ENCODE peak calls at places on chromosomes 5 and 9, in nine cellular contexts. X is hepatocyte, L is breast epithelium, P is coronary artery, H is right lobe of liver, M is epithelial cell of esophagus, U is ovary, F is MCF 10A, B is endodermal cell. V is an unnamed sample.

GRCh38 chr5:106423109-106423897 is 1247.4 kb downstream of the EFNA5 start:
- DNase-seq in L (no peak), U (no peak), H (no peak), M (no peak), B (peak), F (no peak), X (no peak), P (no peak), V (no peak)

GRCh38 chr5:79107020-79107796 is 4.4 kb upstream of the BHMT start:
- DNase-seq in F (no peak), L (no peak), B (no peak), H (no peak), U (no peak), M (no peak), X (peak), P (no peak), V (no peak)

GRCh38 chr9:113906411-113907110 is 30.5 kb downstream of the ZNF618 start:
- DNase-seq in F (peak), M (peak), H (no peak), U (no peak), B (no peak), X (no peak), L (peak), P (no peak), V (no peak)

GRCh38 chr5:137115152-137115551 is 384.0 kb downstream of the SPOCK1 start:
- DNase-seq in F (no peak), B (no peak), P (no peak), H (no peak), L (no peak), U (no peak), M (no peak), X (no peak), V (no peak)

GRCh38 chr9:124697326-124698200 is 73.5 kb downstream of the NR6A1 start:
- DNase-seq in X (no peak), M (peak), B (no peak), L (no peak), F (no peak), U (no peak), H (no peak), P (no peak), V (no peak)

GRCh38 chr5:112388739-112389138 is 30.3 kb downstream of the EPB41L4A start:
- DNase-seq in H (no peak), X (no peak), U (no peak), B (no peak), M (no peak), P (no peak), L (no peak), F (no peak), V (no peak)

GRCh38 chr5:35092703-35093102 is 45.0 kb upstream of the AGXT2 start:
- DNase-seq in X (no peak), H (no peak), F (no peak), U (no peak), L (no peak), M (no peak), P (no peak), B (no peak), V (no peak)

GRCh38 chr5:177365845-177366527 is 8.3 kb downstream of the RGS14 start:
- DNase-seq in L (no peak), F (no peak), X (no peak), U (no peak), B (peak), H (no peak), M (no peak), P (no peak), V (no peak)

GRCh38 chr5:142499591-142500384 is 175.0 kb upstream of the SPRY4 start:
- DNase-seq in B (no peak), L (no peak), H (peak), F (no peak), P (no peak), U (no peak), X (peak), M (no peak), V (no peak)

GRCh38 chr9:114451707-114452031 is 53.6 kb downstream of the WHRN start:
- DNase-seq in F (no peak), B (no peak), M (no peak), X (no peak), H (no peak), P (no peak), L (no peak), U (no peak), V (no peak)

GRCh38 chr9:33407061-33407460 is 4.7 kb upstream of the AQP7 start:
- DNase-seq in F (no peak), L (no peak), P (no peak), X (no peak), M (no peak), B (no peak), H (no peak), U (no peak), V (no peak)

GRCh38 chr5:132475531-132475930 is 15.0 kb downstream of the IRF1 start:
- DNase-seq in U (no peak), H (peak), M (no peak), B (no peak), X (peak), F (no peak), L (no peak), P (no peak), V (no peak)

GRCh38 chr5:132478498-132478855 is 12.1 kb downstream of the IRF1 start:
- DNase-seq in F (no peak), X (no peak), H (no peak), B (no peak), P (no peak), M (no peak), L (no peak), U (no peak), V (no peak)

GRCh38 chr5:132475939-132476852 is 14.4 kb downstream of the IRF1 start:
- DNase-seq in X (peak), B (no peak), P (no peak), L (no peak), H (peak), M (no peak), F (no peak), U (no peak), V (no peak)

GRCh38 chr5:132477784-132478497 is 12.6 kb downstream of the IRF1 start:
- DNase-seq in F (no peak), M (no peak), X (peak), P (no peak), U (no peak), H (no peak), B (no peak), L (no peak), V (peak)

GRCh38 chr5:132476853-132477729 is 13.5 kb downstream of the IRF1 start:
- DNase-seq in U (no peak), B (peak), P (no peak), H (no peak), M (no peak), X (no peak), F (no peak), L (no peak), V (peak)
- TF ChIP-seq CTCF in U (no peak), B (peak), P (no peak), H (no peak), M (peak), X (no peak), F (no peak), L (no peak), V (no peak)

GRCh38 chr5:151464101-151464500 is 16.7 kb downstream of the SLC36A1 start:
- DNase-seq in F (no peak), B (no peak), H (no peak), U (no peak), X (no peak), P (no peak), L (no peak), M (no peak), V (no peak)

GRCh38 chr5:151465476-151465875 is 18.1 kb downstream of the SLC36A1 start:
- DNase-seq in F (no peak), M (no peak), B (no peak), X (no peak), H (no peak), P (no peak), U (no peak), L (no peak), V (no peak)

GRCh38 chr5:151459680-151460079 is 12.3 kb downstream of the SLC36A1 start:
- DNase-seq in U (no peak), P (no peak), L (no peak), H (no peak), B (no peak), X (peak), F (no peak), M (no peak), V (no peak)

GRCh38 chr5:151461312-151461711 is 13.9 kb downstream of the SLC36A1 start:
- DNase-seq in H (no peak), X (no peak), L (no peak), B (no peak), U (no peak), P (no peak), M (no peak), F (no peak), V (no peak)

GRCh38 chr5:151463137-151464029 is 16.0 kb downstream of the SLC36A1 start:
- DNase-seq in F (no peak), H (no peak), P (no peak), B (peak), M (no peak), X (no peak), U (no peak), L (no peak), V (peak)
- TF ChIP-seq CTCF in F (no peak), H (peak), P (no peak), B (peak), M (peak), X (peak), U (no peak), L (no peak), V (no peak)

DNA sequence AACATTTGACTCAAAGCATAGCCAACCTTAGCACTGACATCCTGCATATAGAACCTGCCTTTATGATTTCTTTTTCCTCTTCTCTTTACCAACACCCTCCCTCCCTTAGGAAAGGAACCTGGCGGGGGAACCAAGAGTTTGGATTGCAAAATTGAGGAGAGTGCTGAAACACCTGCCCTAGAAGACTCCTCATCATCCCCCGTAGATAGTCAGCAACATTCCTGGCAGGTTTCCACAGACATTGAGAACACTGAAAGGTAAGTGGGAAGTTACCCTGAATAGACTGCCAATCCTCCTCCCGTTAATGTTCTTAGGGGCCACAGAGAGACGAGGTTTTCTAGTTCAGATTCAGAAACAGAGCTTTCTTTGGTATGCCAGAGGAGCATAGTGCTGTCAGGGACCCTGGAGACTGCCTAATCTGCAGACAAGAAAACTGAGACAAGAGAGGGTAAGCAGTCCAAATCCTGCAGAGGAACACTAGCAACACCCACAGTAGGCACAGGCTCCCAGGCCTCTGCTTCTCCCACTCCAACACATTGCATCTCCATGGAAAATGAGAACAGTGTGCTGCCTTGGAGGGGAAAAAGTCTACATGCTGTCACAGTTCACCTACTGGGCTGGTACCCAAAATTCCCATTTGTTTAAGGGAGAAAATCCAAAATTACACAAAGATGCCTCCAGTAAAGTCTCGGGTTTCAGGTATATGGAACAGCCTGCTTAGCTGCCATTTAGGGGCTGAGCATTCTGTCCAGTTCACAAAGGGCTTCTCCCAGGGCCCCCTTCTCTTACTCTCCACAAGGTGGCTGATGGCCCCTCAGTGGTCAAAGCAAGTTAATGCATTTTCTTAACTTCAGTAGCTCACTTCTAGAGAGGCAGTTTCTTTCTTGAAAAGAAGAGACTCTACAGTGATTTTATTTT is 89.0 kb downstream of the RGS7BP start:
- DNase-seq in X (peak), F (peak), B (peak), L (no peak), P (no peak), U (no peak), H (no peak), M (peak), V (no peak)
- TF ChIP-seq CTCF in X (peak), F (no peak), B (peak), L (no peak), P (peak), U (no peak), H (peak), M (no peak), V (no peak)

GRCh38 chr9:17272510-17272909 is 137.7 kb downstream of the CNTLN start:
- DNase-seq in L (no peak), H (no peak), X (no peak), B (no peak), U (no peak), M (no peak), P (no peak), F (no peak), V (no peak)
- TF ChIP-seq CTCF in L (no peak), H (no peak), X (no peak), B (no peak), U (no peak), M (no peak), P (no peak), F (no peak), V (no peak)

DNA sequence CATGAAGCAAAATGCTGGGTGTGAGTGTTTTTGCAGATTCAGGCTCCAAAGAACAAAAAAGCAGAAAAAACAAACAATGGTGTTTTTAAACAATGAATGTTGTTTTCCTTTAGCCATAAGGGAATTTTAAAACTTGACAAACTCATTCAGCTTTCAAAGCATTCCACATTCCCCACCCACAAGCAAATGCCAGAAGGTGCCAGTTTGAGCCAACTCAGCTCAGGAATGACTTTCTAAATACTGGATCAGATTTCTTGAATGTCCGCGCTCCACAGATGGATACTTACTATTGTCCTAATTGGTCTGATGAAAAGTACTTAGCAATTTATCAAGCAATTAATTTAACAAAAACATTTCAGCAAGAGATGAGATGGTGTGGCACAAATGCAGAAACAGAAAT is 12.9 kb upstream of the MOB3B start:
- DNase-seq in B (no peak), U (no peak), F (peak), H (no peak), M (no peak), P (no peak), L (peak), X (no peak), V (no peak)
- TF ChIP-seq CTCF in B (no peak), U (no peak), F (no peak), H (no peak), M (no peak), P (no peak), L (no peak), X (no peak), V (no peak)

GRCh38 chr9:36566813-36567217 is 5.9 kb upstream of the MELK start:
- DNase-seq in P (no peak), M (peak), H (peak), U (no peak), L (peak), X (no peak), B (no peak), F (peak), V (no peak)
- TF ChIP-seq CTCF in P (no peak), M (no peak), H (no peak), U (no peak), L (no peak), X (no peak), B (no peak), F (no peak), V (no peak)

DNA sequence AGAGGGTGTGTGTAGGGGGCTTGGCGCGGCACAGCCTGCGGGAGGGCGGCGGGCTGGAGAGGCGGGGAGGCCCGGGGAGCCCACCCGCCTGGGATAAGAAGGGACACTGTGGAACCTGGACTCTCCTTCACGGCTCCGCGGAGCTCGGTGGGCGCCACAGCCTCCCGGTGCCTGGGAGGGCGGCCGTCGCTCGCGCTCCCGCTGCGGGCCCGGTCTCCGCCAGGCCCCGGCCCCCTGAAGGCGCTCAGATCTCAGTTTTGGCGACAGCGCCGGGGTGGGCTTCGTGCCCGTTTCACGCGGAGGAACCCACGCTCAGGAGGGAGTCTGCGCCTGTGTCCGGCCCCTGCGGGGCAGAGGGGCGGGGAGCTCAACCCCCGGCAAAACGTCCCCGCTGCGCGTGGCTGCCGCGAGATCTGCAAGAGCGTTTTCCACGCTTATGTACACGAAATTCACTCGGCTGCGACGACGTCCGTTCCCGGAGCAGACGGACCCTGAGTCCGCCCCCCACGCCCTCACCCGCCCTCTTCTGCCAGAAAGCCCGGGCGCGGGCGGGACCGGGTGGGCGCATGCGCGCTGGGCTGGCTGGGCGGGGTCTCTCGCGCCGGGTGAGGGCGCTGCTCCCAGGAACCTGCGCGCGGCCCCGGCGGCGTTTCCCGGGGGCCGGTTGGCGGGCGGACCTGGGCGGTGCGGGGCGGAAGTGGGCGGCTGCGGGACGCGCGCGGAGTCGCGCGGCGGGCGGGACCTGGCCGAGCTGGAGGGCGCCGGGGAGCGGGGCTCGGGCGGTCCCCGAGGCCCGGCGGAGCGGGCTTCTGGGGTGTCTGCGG is at the start of gene NELFB:
- DNase-seq in X (peak), M (peak), L (peak), B (peak), U (peak), P (peak), H (peak), F (peak), V (peak)
- TF ChIP-seq CTCF in X (no peak), M (no peak), L (no peak), B (no peak), U (no peak), P (no peak), H (peak), F (no peak), V (no peak)

DNA sequence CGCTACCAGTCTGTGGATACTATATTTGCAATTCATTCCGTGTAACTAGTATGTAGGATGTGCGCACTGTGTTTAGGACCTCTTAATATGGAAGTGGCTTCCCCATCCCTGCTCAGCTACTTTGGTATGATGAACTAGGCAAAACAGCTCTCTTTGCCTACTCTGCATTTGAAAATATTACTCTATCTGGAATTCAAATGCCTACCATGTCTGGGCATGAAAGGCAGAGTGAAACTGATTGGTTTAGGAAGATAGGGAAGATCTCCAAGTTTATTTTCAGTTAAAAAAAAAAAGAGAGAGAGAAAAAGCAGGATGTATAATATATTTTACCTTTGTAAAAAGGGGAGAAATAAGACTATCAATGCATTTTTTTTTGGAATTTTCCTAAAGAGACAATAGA is 74.1 kb upstream of the ELL2 start:
- DNase-seq in B (no peak), L (no peak), H (no peak), U (no peak), P (no peak), F (no peak), M (peak), X (no peak), V (no peak)
- TF ChIP-seq CTCF in B (no peak), L (no peak), H (no peak), U (no peak), P (no peak), F (no peak), M (no peak), X (no peak), V (no peak)

V was measured in activated CD8-positive, alpha-beta T cell treated with anti-CD3 and anti-CD28 coated beads for 36 hours.